ENCODE peak calls at places on chromosome 19, in five cellular contexts. C is H9, Y is neuronal stem cell, Q is mesenchymal stem cell, N is H1. H is an unnamed sample.

GRCh38 chr19:45670670-45671453 is 2.8 kb downstream of the GIPR start:
- DNase-seq in C (peak), Y (peak), Q (peak), N (peak), H (peak)

GRCh38 chr19:41859213-41859617 is 840 bp upstream of the RPS19 start:
- DNase-seq in C (no peak), Y (no peak), Q (no peak), N (no peak), H (no peak)

GRCh38 chr19:57803594-57804325 is 11.0 kb downstream of the ZNF552 start:
- DNase-seq in C (peak), Y (peak), Q (peak), N (peak), H (peak)

GRCh38 chr19:7928741-7929701 is 3.1 kb upstream of the CTXN1 start:
- DNase-seq in C (peak), Y (no peak), Q (peak), N (peak), H (peak)

GRCh38 chr19:55406869-55407624 is 541 bp downstream of the UBE2S start:
- DNase-seq in C (no peak), Y (no peak), Q (peak), N (no peak), H (peak)

GRCh38 chr19:10238172-10238783 is 7.1 kb upstream of the S1PR2 start:
- DNase-seq in C (no peak), Y (no peak), Q (peak), N (no peak), H (no peak)

GRCh38 chr19:35404879-35405622 is 34.2 kb downstream of the GPR42 start:
- DNase-seq in C (no peak), Y (peak), Q (peak), N (no peak), H (peak)

GRCh38 chr19:33797821-33798633 is 1.4 kb downstream of the KCTD15 start:
- DNase-seq in C (peak), Y (peak), Q (peak), N (peak), H (no peak)

GRCh38 chr19:55156202-55157063 is 1.1 kb downstream of the TNNI3 start:
- DNase-seq in C (peak), Y (peak), Q (peak), N (peak), H (no peak)

GRCh38 chr19:2219726-2220125 is 16.4 kb downstream of the PLEKHJ1 start:
- DNase-seq in C (no peak), Y (no peak), Q (no peak), N (no peak), H (no peak)
- H3K27ac ChIP-seq in C (no peak), Y (no peak), Q (no peak), N (no peak), H (no peak)

DNA sequence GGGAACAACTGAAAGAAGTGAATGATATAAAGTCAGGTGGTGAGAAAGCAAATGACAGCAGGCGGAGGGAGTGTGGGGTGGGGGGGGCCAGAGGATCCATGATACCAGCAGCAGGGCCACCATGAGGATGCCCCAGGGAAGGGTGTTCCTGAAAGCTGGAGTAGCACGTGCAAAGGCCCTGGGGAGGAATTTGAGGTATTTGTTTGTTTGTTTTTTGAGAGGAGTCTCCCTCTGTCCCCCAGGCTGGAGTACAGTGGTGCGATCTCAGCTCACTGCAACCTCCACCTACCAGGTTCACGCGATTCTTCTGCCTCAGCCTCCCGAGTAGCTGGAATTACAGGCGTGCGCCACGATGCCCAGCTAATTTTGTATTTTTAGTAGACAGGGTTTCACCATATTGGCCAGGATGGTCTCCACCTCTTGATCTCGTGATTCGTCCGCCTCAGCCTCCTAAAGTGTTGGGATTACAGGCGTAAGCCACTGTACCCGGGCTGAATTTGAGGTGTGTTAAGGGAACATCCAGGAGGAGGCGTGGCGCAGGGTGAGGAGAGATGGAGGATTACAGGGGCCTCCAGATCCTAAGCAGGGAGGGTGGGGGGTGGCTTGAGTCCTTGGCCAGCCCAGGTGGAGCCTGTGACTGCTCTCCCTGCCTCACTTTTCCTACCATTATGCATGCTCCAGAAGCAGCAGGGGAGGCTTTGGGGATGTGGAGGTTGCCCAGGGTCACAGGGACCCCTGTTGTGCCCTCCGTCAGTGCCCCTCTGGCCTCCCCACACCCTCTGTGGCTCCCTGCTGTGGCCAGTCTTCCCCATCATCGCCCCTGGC is 12.4 kb upstream of the JUND start:
- DNase-seq in C (no peak), Y (no peak), Q (no peak), N (no peak), H (peak)
- H2BK12ac ChIP-seq in C (no peak), Y (peak), Q (peak), N (peak), H (peak)

GRCh38 chr19:47745010-47745901 is at the start of gene NOP53:
- DNase-seq in C (peak), Y (peak), Q (peak), N (peak), H (peak)
- H3K18ac ChIP-seq in C (peak), Y (peak), Q (peak), N (peak), H (peak)

GRCh38 chr19:39448271-39448670 is 2.9 kb downstream of the SUPT5H start:
- DNase-seq in C (no peak), Y (no peak), Q (peak), N (no peak), H (peak)
- H3K27ac ChIP-seq in C (no peak), Y (no peak), Q (peak), N (no peak), H (peak)

GRCh38 chr19:39802958-39803357 is 24.3 kb downstream of the LEUTX start:
- DNase-seq in C (no peak), Y (no peak), Q (no peak), N (no peak), H (no peak)
- H2BK12ac ChIP-seq in C (no peak), Y (no peak), Q (no peak), N (no peak), H (no peak)

GRCh38 chr19:4414800-4415251 is 12.4 kb downstream of the CHAF1A start:
- DNase-seq in C (no peak), Y (no peak), Q (no peak), N (no peak), H (no peak)
- H3K18ac ChIP-seq in C (no peak), Y (no peak), Q (no peak), N (no peak), H (no peak)

GRCh38 chr19:18230941-18231734 is 4.9 kb upstream of the PDE4C start:
- DNase-seq in C (no peak), Y (no peak), Q (peak), N (peak), H (no peak)
- H3K27ac ChIP-seq in C (no peak), Y (no peak), Q (no peak), N (no peak), H (no peak)